ENCODE peak calls at places on chromosomes 16 and 17, in eight cellular contexts. Z is Right ventricle myocardium superior; T is WTC11; R is activated CD4-positive, alpha-beta T cell treated with anti-CD3 and anti-CD28 coated beads for 48 hours; S is heart left ventricle; V is adrenal gland; O is GM10248; J is NCI-H2081. L is an unnamed sample.

GRCh38 chr16:84749815-84750214 is 50.0 kb downstream of the USP10 start:
- DNase-seq in O (no peak), R (no peak), T (no peak), J (no peak), V (no peak), Z (no peak), S (no peak), L (no peak)

GRCh38 chr17:36755586-36755985 is 154.2 kb downstream of the MRM1 start:
- DNase-seq in T (peak; percentile 77), R (peak; percentile 58), V (no peak), S (no peak), Z (no peak), O (peak; percentile 39), J (peak; percentile 26), L (no peak)

GRCh38 chr16:50644730-50645129 is 36.4 kb downstream of the SNX20 start:
- DNase-seq in O (peak; percentile 65), V (peak; percentile 40), T (peak; percentile 35), J (no peak), R (peak; percentile 58), S (no peak), Z (no peak), L (no peak)

GRCh38 chr17:80452173-80452915 is 24.1 kb downstream of the NPTX1 start:
- DNase-seq in Z (no peak), R (no peak), V (no peak), S (no peak), J (no peak), T (no peak), O (no peak), L (no peak)

GRCh38 chr17:65423346-65424140 is 137.9 kb downstream of the AXIN2 start:
- DNase-seq in J (no peak), O (no peak), S (no peak), T (no peak), V (no peak), R (no peak), Z (no peak), L (no peak)

GRCh38 chr16:56388209-56388608 is 37.1 kb downstream of the AMFR start:
- DNase-seq in O (no peak), S (no peak), Z (no peak), R (no peak), V (no peak), J (no peak), T (no peak), L (no peak)

GRCh38 chr16:72787519-72788268 is 260.2 kb downstream of the ZFHX3 start:
- DNase-seq in R (peak; percentile 78), J (no peak), V (peak; percentile 90), Z (peak; percentile 75), T (peak; percentile 56), O (peak; percentile 86), S (peak; percentile 67), L (peak; percentile 95)

GRCh38 chr17:17024778-17025300 is 17.4 kb upstream of the MPRIP start:
- DNase-seq in J (no peak), Z (peak; percentile 50), T (no peak), V (no peak), S (no peak), O (no peak), R (no peak), L (no peak)

GRCh38 chr16:71724320-71724751 is at the start of gene PHLPP2:
- DNase-seq in R (no peak), S (no peak), Z (no peak), O (no peak), T (no peak), J (no peak), V (no peak), L (no peak)

GRCh38 chr17:17042851-17043667 is 802 bp downstream of the MPRIP start:
- DNase-seq in J (no peak), R (peak; percentile 46), T (no peak), Z (no peak), S (no peak), O (no peak), V (peak; percentile 57), L (no peak)

GRCh38 chr17:5035356-5035755 is at the start of gene SLC52A1:
- DNase-seq in J (no peak), O (no peak), V (no peak), Z (no peak), S (no peak), R (no peak), T (peak; percentile 57), L (no peak)

GRCh38 chr17:77649717-77650211 is 308.7 kb upstream of the TNRC6C start:
- DNase-seq in O (no peak), V (no peak), S (no peak), T (no peak), J (no peak), Z (no peak), R (peak; percentile 28), L (peak; percentile 53)

GRCh38 chr17:40854175-40854814 is 12.7 kb downstream of the KRT12 start:
- DNase-seq in R (no peak), J (no peak), T (no peak), O (no peak), S (no peak), Z (no peak), V (no peak), L (no peak)

GRCh38 chr17:64767269-64767997 is 105.3 kb upstream of the SMURF2 start:
- DNase-seq in V (no peak), T (no peak), R (no peak), J (no peak), Z (no peak), O (no peak), S (no peak), L (no peak)

GRCh38 chr17:76716834-76717205 is 6.1 kb upstream of the MXRA7 start:
- DNase-seq in Z (peak; percentile 34), J (no peak), O (no peak), R (no peak), S (no peak), V (no peak), T (no peak), L (no peak)

GRCh38 chr16:85136705-85137322 is 24.5 kb upstream of the CIBAR2 start:
- DNase-seq in T (no peak), V (peak; percentile 85), J (no peak), O (no peak), Z (peak; percentile 69), S (peak; percentile 75), R (no peak), L (no peak)

L was measured in lower leg skin.